ENCODE peak calls at places on chromosomes 11 and 22, in ten cellular contexts. T is right lobe of liver; Z is tibial nerve; K is K562; Q is prostate gland; Y is right atrium auricular region; H is mesendoderm; F is brain microvascular endothelial cell; G is tibial artery; S is effector memory CD4-positive, alpha-beta T cell. C is an unnamed sample.
A peak's percentile ranks its signal among the peaks of the same experiment; 100 is the strongest.

GRCh38 chr22:33680632-33681031 is 239.6 kb downstream of the LARGE1 start:
- DNase-seq in T (no peak), Z (no peak), K (no peak), Q (no peak), Y (no peak), H (no peak), F (no peak), G (no peak), S (no peak), C (no peak)

GRCh38 chr11:125770583-125770982 is 8.0 kb downstream of the PATE2 start:
- DNase-seq in T (no peak), Z (no peak), K (no peak), Q (no peak), Y (no peak), H (no peak), F (no peak), G (no peak), S (no peak), C (no peak)

GRCh38 chr11:34650528-34650927 is 29.6 kb downstream of the EHF start:
- DNase-seq in T (no peak), Z (no peak), K (peak; percentile 65), Q (no peak), Y (no peak), H (no peak), F (no peak), G (no peak), S (peak; percentile 48), C (no peak)

GRCh38 chr11:16897460-16898061 is 116.7 kb downstream of the PLEKHA7 start:
- DNase-seq in T (no peak), Z (no peak), K (no peak), Q (no peak), Y (no peak), H (peak; percentile 84), F (no peak), G (no peak), S (no peak), C (no peak)

GRCh38 chr11:779120-779954 is 2.0 kb upstream of the GATD1 start:
- DNase-seq in T (no peak), Z (no peak), K (no peak), Q (no peak), Y (no peak), H (no peak), F (no peak), G (no peak), S (no peak), C (no peak)

GRCh38 chr11:102244681-102245409 is 72.4 kb upstream of the BIRC3 start:
- DNase-seq in T (no peak), Z (no peak), K (no peak), Q (no peak), Y (no peak), H (no peak), F (peak; percentile 84), G (no peak), S (no peak), C (no peak)

GRCh38 chr11:132312616-132313210 is 942.3 kb downstream of the NTM start:
- DNase-seq in T (no peak), Z (no peak), K (peak; percentile 5), Q (no peak), Y (no peak), H (peak; percentile 76), F (peak; percentile 50), G (no peak), S (no peak), C (no peak)

GRCh38 chr11:13329670-13330401 is 52.2 kb downstream of the BMAL1 start:
- DNase-seq in T (peak; percentile 61), Z (no peak), K (no peak), Q (no peak), Y (no peak), H (no peak), F (no peak), G (no peak), S (no peak), C (no peak)

DNA sequence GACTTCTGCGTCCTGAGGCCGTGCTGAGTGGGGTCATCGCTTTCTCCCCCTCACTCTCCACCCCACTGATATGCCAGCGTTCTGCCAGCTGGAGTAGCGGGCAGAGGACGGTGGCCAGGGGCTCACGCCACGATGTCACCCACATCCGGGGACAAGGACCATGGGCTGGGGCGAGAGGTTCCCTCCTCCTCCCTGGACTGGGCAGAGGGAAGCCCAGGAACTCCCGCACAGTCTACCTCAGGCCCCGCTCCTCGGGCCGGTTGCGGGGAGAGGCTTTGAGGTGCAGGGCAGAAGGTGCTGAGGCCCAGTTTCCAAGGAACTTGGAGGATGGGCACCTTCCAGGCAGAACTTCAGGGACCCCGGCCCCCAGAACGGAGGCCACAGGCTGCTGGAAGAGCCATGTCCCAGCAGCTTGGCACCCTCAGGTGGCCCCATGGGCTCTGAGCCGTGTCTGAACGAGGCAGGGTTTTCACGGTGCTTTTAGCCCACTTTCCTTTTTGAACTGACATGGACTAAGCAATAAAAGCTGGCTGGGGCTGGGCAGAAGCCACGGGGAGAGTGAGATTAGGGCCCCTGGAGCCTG is 25.4 kb downstream of the ADAMTS15 start:
- DNase-seq in T (no peak), Z (no peak), K (no peak), Q (no peak), Y (peak; percentile 53), H (no peak), F (no peak), G (no peak), S (no peak), C (no peak)
- H3K36me3 ChIP-seq in T (no peaks in the 10 kb centered on the region), Z (peaks cover 47% of the 10 kb centered on the region), K (no peaks in the 10 kb centered on the region), Q (no peaks in the 10 kb centered on the region), Y (peaks cover 57% of the 10 kb centered on the region), H (no peaks in the 10 kb centered on the region), F (no peaks in the 10 kb centered on the region), G (peaks cover 39% of the 10 kb centered on the region), S (no peaks in the 10 kb centered on the region), C (no peaks in the 10 kb centered on the region)

DNA sequence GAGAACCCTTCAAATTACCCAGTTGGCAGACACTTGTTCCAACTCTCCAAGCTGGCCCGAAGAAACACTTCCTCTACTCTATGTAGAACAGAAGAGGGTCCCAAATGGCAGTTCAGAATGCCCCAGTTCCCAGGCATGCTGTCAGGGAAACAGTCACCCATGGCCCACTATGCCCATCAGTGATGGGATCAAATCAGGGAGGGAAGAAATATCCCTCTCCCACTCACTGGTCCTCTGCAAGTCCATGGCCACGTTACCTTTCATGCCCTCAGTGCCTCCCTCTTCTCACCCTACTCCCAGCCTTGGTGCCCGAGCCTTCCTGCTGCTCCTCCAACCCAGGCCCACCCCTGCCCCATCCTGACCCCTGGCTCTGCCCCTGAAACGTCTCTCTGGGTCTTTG is 16.6 kb downstream of the APOL3 start:
- DNase-seq in T (no peak), Z (no peak), K (no peak), Q (no peak), Y (no peak), H (no peak), F (no peak), G (no peak), S (no peak), C (no peak)
- H3K36me3 ChIP-seq in T (peaks cover 2% of the 10 kb centered on the region), Z (peaks cover 56% of the 10 kb centered on the region), K (no peaks in the 10 kb centered on the region), Q (peaks cover 3% of the 10 kb centered on the region), Y (peaks cover 51% of the 10 kb centered on the region), H (no peaks in the 10 kb centered on the region), F (no peaks in the 10 kb centered on the region), G (peaks cover 4% of the 10 kb centered on the region), S (peaks cover 78% of the 10 kb centered on the region), C (peaks cover 34% of the 10 kb centered on the region)

GRCh38 chr22:26463688-26464087 is 19.9 kb downstream of the HPS4 start:
- DNase-seq in T (no peak), Z (no peak), K (no peak), Q (no peak), Y (no peak), H (no peak), F (no peak), G (no peak), S (no peak), C (no peak)

GRCh38 chr22:26462971-26463661 is 20.5 kb downstream of the HPS4 start:
- DNase-seq in T (no peak), Z (no peak), K (no peak), Q (no peak), Y (no peak), H (no peak), F (no peak), G (no peak), S (no peak), C (no peak)

GRCh38 chr22:26462051-26462450 is 21.5 kb downstream of the HPS4 start:
- DNase-seq in T (no peak), Z (no peak), K (no peak), Q (no peak), Y (no peak), H (no peak), F (no peak), G (no peak), S (no peak), C (no peak)

GRCh38 chr22:26460202-26460601 is 23.4 kb downstream of the HPS4 start:
- DNase-seq in T (no peak), Z (no peak), K (no peak), Q (peak; percentile 23), Y (no peak), H (no peak), F (no peak), G (no peak), S (no peak), C (no peak)

DNA sequence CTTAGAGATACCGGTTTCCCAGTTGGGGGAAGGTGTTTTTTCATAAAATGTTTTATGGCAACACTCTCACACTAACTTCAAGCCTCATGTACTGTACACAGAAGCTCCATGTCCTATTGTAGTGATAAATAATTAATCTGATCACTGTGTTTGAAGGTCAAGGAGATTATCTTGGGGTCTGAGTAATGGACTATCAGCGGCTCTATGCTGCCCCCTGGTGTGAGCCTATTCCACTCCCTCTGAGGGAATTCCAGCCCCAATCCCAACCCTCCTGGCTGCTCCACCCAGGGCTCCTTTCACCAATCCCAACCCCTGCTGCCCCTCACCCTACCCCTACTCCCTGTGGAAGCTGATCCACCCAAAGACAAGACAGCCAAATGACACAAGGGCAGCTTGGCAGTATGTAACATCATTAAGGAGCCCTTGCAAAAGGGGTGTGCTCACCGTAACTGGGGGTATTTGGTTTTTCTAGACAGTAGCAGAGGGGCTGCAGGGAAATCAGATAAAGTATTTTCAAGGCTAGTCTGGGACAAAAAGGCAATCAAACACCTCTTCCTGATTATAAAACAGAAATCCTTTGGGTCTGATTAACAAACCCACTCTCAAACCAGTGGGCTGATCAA is 22.3 kb downstream of the HPS4 start:
- DNase-seq in T (peak; percentile 56), Z (peak; percentile 32), K (peak; percentile 55), Q (peak; percentile 54), Y (no peak), H (peak; percentile 85), F (peak; percentile 20), G (peak; percentile 44), S (peak; percentile 29), C (peak; percentile 56)
- H3K36me3 ChIP-seq in T (peaks cover 28% of the 10 kb centered on the region), Z (peaks cover 88% of the 10 kb centered on the region), K (peaks cover 83% of the 10 kb centered on the region), Q (peaks cover 12% of the 10 kb centered on the region), Y (peaks cover 61% of the 10 kb centered on the region), H (peaks cover 10% of the 10 kb centered on the region), F (peaks cover 28% of the 10 kb centered on the region), G (peaks cover 61% of the 10 kb centered on the region), S (peaks cover 59% of the 10 kb centered on the region), C (no peaks in the 10 kb centered on the region)

GRCh38 chr22:43177479-43177878 is 9.5 kb downstream of the TTLL12 start:
- DNase-seq in T (no peak), Z (no peak), K (no peak), Q (no peak), Y (no peak), H (no peak), F (no peak), G (no peak), S (no peak), C (no peak)

GRCh38 chr22:43173976-43174720 is 12.8 kb downstream of the TTLL12 start:
- DNase-seq in T (no peak), Z (no peak), K (no peak), Q (no peak), Y (no peak), H (no peak), F (no peak), G (no peak), S (no peak), C (no peak)

GRCh38 chr22:43173566-43173965 is 13.4 kb downstream of the TTLL12 start:
- DNase-seq in T (no peak), Z (no peak), K (no peak), Q (no peak), Y (no peak), H (no peak), F (no peak), G (no peak), S (no peak), C (no peak)

GRCh38 chr22:43176090-43176489 is 10.8 kb downstream of the TTLL12 start:
- DNase-seq in T (no peak), Z (no peak), K (no peak), Q (no peak), Y (no peak), H (no peak), F (no peak), G (no peak), S (no peak), C (no peak)

GRCh38 chr22:43174941-43175531 is 11.9 kb downstream of the TTLL12 start:
- DNase-seq in T (no peak), Z (no peak), K (no peak), Q (peak; percentile 42), Y (no peak), H (no peak), F (no peak), G (no peak), S (no peak), C (no peak)
- H3K36me3 ChIP-seq in T (peaks cover 25% of the 10 kb centered on the region), Z (peaks cover 99% of the 10 kb centered on the region), K (peaks cover 86% of the 10 kb centered on the region), Q (peaks cover 17% of the 10 kb centered on the region), Y (peaks cover 56% of the 10 kb centered on the region), H (peaks cover 6% of the 10 kb centered on the region), F (peaks cover 52% of the 10 kb centered on the region), G (peaks cover 56% of the 10 kb centered on the region), S (peaks cover 41% of the 10 kb centered on the region), C (no peaks in the 10 kb centered on the region)